ENCODE peak calls at places on chromosomes 1 and 21, in six cellular contexts. One of them, this sample, is unnamed.

GRCh38 chr1:181080543-181080942 is 8.0 kb upstream of the IER5 start:
- DNase-seq in CD8-positive, alpha-beta T cell: no peak
- DNase-seq in tibial nerve: no peak
- DNase-seq in breast epithelium: no peak
- DNase-seq in SK-N-SH: no peak
- DNase-seq in RWPE1: no peak
- DNase-seq in this sample: no peak

GRCh38 chr21:44994581-44995171 is 54.8 kb downstream of the SLX9 start:
- DNase-seq in CD8-positive, alpha-beta T cell: no peak
- DNase-seq in tibial nerve: no peak
- DNase-seq in breast epithelium: peak; percentile 94
- DNase-seq in SK-N-SH: no peak
- DNase-seq in RWPE1: no peak
- DNase-seq in this sample: no peak

GRCh38 chr1:116910379-116911165 is 856 bp downstream of the PTGFRN start:
- DNase-seq in CD8-positive, alpha-beta T cell: peak; percentile 69
- DNase-seq in tibial nerve: peak; percentile 16
- DNase-seq in breast epithelium: peak; percentile 40
- DNase-seq in SK-N-SH: peak; percentile 41
- DNase-seq in RWPE1: peak; percentile 41
- DNase-seq in this sample: peak; percentile 78

GRCh38 chr1:234612352-234613127 is 2.6 kb upstream of the IRF2BP2 start:
- DNase-seq in CD8-positive, alpha-beta T cell: peak; percentile 79
- DNase-seq in tibial nerve: peak; percentile 82
- DNase-seq in breast epithelium: peak; percentile 94
- DNase-seq in SK-N-SH: peak; percentile 73
- DNase-seq in RWPE1: peak; percentile 93
- DNase-seq in this sample: peak; percentile 68

GRCh38 chr1:202710070-202711025 is at the start of gene SYT2:
- DNase-seq in CD8-positive, alpha-beta T cell: no peak
- DNase-seq in tibial nerve: no peak
- DNase-seq in breast epithelium: no peak
- DNase-seq in SK-N-SH: peak; percentile 88
- DNase-seq in RWPE1: no peak
- DNase-seq in this sample: peak; percentile 85

GRCh38 chr1:43822040-43822439 is 111.6 kb upstream of the ARTN start:
- DNase-seq in CD8-positive, alpha-beta T cell: no peak
- DNase-seq in tibial nerve: no peak
- DNase-seq in breast epithelium: peak; percentile 54
- DNase-seq in SK-N-SH: no peak
- DNase-seq in RWPE1: peak; percentile 93
- DNase-seq in this sample: no peak

GRCh38 chr1:165884690-165885304 is 57.4 kb downstream of the UCK2 start:
- DNase-seq in CD8-positive, alpha-beta T cell: no peak
- DNase-seq in tibial nerve: no peak
- DNase-seq in breast epithelium: no peak
- DNase-seq in SK-N-SH: no peak
- DNase-seq in RWPE1: no peak
- DNase-seq in this sample: no peak

GRCh38 chr1:192598589-192598988 is 23.0 kb downstream of the RGS1 start:
- DNase-seq in CD8-positive, alpha-beta T cell: no peak
- DNase-seq in tibial nerve: no peak
- DNase-seq in breast epithelium: no peak
- DNase-seq in SK-N-SH: no peak
- DNase-seq in RWPE1: no peak
- DNase-seq in this sample: no peak

GRCh38 chr1:71693581-71693980 is 588.8 kb downstream of the NEGR1 start:
- DNase-seq in CD8-positive, alpha-beta T cell: no peak
- DNase-seq in tibial nerve: no peak
- DNase-seq in breast epithelium: no peak
- DNase-seq in SK-N-SH: no peak
- DNase-seq in RWPE1: no peak
- DNase-seq in this sample: no peak

GRCh38 chr1:209491496-209491895 is 92.0 kb upstream of the CAMK1G start:
- DNase-seq in CD8-positive, alpha-beta T cell: no peak
- DNase-seq in tibial nerve: no peak
- DNase-seq in breast epithelium: no peak
- DNase-seq in SK-N-SH: no peak
- DNase-seq in RWPE1: no peak
- DNase-seq in this sample: peak; percentile 59

GRCh38 chr1:192892934-192893333 is 84.1 kb downstream of the RGS2 start:
- DNase-seq in CD8-positive, alpha-beta T cell: no peak
- DNase-seq in tibial nerve: no peak
- DNase-seq in breast epithelium: no peak
- DNase-seq in SK-N-SH: no peak
- DNase-seq in RWPE1: peak; percentile 31
- DNase-seq in this sample: no peak

GRCh38 chr1:182718311-182718710 is 33.9 kb upstream of the RGS8 start:
- DNase-seq in CD8-positive, alpha-beta T cell: no peak
- DNase-seq in tibial nerve: no peak
- DNase-seq in breast epithelium: no peak
- DNase-seq in SK-N-SH: no peak
- DNase-seq in RWPE1: no peak
- DNase-seq in this sample: no peak
- TF ChIP-seq CTCF in CD8-positive, alpha-beta T cell: no peak
- TF ChIP-seq CTCF in tibial nerve: no peak
- TF ChIP-seq CTCF in breast epithelium: no peak
- TF ChIP-seq CTCF in SK-N-SH: no peak
- TF ChIP-seq CTCF in RWPE1: no peak
- TF ChIP-seq CTCF in this sample: peak; percentile 53

GRCh38 chr1:5916572-5917280 is 75.5 kb downstream of the NPHP4 start:
- DNase-seq in CD8-positive, alpha-beta T cell: no peak
- DNase-seq in tibial nerve: no peak
- DNase-seq in breast epithelium: no peak
- DNase-seq in SK-N-SH: no peak
- DNase-seq in RWPE1: no peak
- DNase-seq in this sample: no peak
- H3K27ac ChIP-seq in CD8-positive, alpha-beta T cell: no peak overlapping the region
- H3K27ac ChIP-seq in tibial nerve: no peak overlapping the region
- H3K27ac ChIP-seq in breast epithelium: no peak overlapping the region
- H3K27ac ChIP-seq in SK-N-SH: no peak overlapping the region
- H3K27ac ChIP-seq in RWPE1: no peak overlapping the region
- H3K27ac ChIP-seq in this sample: no peak overlapping the region

GRCh38 chr1:161763522-161764098 is 2.5 kb upstream of the ATF6 start:
- DNase-seq in CD8-positive, alpha-beta T cell: peak; percentile 60
- DNase-seq in tibial nerve: no peak
- DNase-seq in breast epithelium: no peak
- DNase-seq in SK-N-SH: peak; percentile 20
- DNase-seq in RWPE1: peak; percentile 28
- DNase-seq in this sample: peak; percentile 73
- TF ChIP-seq CTCF in CD8-positive, alpha-beta T cell: peak; percentile 75
- TF ChIP-seq CTCF in tibial nerve: peak; percentile 13
- TF ChIP-seq CTCF in breast epithelium: no peak
- TF ChIP-seq CTCF in SK-N-SH: peak; percentile 65
- TF ChIP-seq CTCF in RWPE1: peak; percentile 43
- TF ChIP-seq CTCF in this sample: peak; percentile 83

DNA sequence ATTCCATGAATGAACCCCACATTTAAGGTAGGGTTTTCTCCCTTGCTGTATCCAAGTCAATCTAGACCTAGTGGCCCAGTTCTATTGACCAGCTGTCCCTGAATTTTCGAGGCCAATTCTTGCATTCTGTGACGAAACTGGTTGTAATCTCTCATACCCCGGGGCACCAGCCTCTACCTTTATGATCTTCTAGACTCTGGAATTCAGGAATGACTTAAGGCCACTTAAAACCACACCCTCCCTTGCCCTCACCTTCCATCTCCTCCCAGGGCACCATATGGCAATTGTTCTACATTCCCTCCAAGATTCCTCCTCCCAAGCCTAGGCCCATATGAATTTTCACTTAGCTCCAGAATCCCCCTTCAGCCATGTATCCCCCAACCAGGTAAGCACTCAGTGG is 48.9 kb downstream of the RHOU start:
- DNase-seq in CD8-positive, alpha-beta T cell: no peak
- DNase-seq in tibial nerve: no peak
- DNase-seq in breast epithelium: no peak
- DNase-seq in SK-N-SH: no peak
- DNase-seq in RWPE1: no peak
- DNase-seq in this sample: no peak
- H3K27ac ChIP-seq in CD8-positive, alpha-beta T cell: no peak overlapping the region
- H3K27ac ChIP-seq in tibial nerve: no peak overlapping the region
- H3K27ac ChIP-seq in breast epithelium: no peak overlapping the region
- H3K27ac ChIP-seq in SK-N-SH: no peak overlapping the region
- H3K27ac ChIP-seq in RWPE1: no peak overlapping the region
- H3K27ac ChIP-seq in this sample: no peak overlapping the region

GRCh38 chr1:155131285-155131684 is 3.6 kb downstream of the EFNA1 start:
- DNase-seq in CD8-positive, alpha-beta T cell: no peak
- DNase-seq in tibial nerve: no peak
- DNase-seq in breast epithelium: no peak
- DNase-seq in SK-N-SH: no peak
- DNase-seq in RWPE1: no peak
- DNase-seq in this sample: no peak

GRCh38 chr1:155134322-155134721 is 1.3 kb upstream of the SLC50A1 start:
- DNase-seq in CD8-positive, alpha-beta T cell: no peak
- DNase-seq in tibial nerve: no peak
- DNase-seq in breast epithelium: no peak
- DNase-seq in SK-N-SH: no peak
- DNase-seq in RWPE1: no peak
- DNase-seq in this sample: no peak

GRCh38 chr1:155130272-155131006 is 2.8 kb downstream of the EFNA1 start:
- DNase-seq in CD8-positive, alpha-beta T cell: no peak
- DNase-seq in tibial nerve: no peak
- DNase-seq in breast epithelium: no peak
- DNase-seq in SK-N-SH: no peak
- DNase-seq in RWPE1: no peak
- DNase-seq in this sample: no peak

GRCh38 chr1:155133799-155134281 is 1.8 kb upstream of the SLC50A1 start:
- DNase-seq in CD8-positive, alpha-beta T cell: no peak
- DNase-seq in tibial nerve: no peak
- DNase-seq in breast epithelium: no peak
- DNase-seq in SK-N-SH: no peak
- DNase-seq in RWPE1: no peak
- DNase-seq in this sample: no peak

DNA sequence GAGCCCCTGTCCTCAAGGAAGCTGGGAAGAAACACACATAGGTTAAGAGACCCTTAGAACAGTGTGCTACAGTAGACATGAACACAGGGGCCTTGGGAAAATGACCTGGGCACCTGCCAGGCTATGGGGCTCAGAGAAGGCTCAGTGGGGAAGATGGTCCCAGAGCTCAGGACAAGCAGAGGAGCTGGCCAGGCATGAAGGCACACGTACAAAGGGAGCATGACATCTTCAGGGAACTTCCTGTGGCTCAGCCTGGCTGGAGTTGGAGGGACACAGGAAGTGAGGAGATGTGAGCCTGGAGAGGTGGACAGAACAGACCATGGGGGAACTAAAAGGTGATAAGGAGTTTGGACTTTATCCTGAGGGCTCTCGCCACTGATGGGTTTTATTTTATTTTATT is 3.8 kb upstream of the SLC50A1 start:
- DNase-seq in CD8-positive, alpha-beta T cell: no peak
- DNase-seq in tibial nerve: no peak
- DNase-seq in breast epithelium: no peak
- DNase-seq in SK-N-SH: no peak
- DNase-seq in RWPE1: no peak
- DNase-seq in this sample: no peak
- TF ChIP-seq CTCF in CD8-positive, alpha-beta T cell: no peak
- TF ChIP-seq CTCF in tibial nerve: no peak
- TF ChIP-seq CTCF in breast epithelium: no peak
- TF ChIP-seq CTCF in SK-N-SH: no peak
- TF ChIP-seq CTCF in RWPE1: no peak
- TF ChIP-seq CTCF in this sample: no peak

DNA sequence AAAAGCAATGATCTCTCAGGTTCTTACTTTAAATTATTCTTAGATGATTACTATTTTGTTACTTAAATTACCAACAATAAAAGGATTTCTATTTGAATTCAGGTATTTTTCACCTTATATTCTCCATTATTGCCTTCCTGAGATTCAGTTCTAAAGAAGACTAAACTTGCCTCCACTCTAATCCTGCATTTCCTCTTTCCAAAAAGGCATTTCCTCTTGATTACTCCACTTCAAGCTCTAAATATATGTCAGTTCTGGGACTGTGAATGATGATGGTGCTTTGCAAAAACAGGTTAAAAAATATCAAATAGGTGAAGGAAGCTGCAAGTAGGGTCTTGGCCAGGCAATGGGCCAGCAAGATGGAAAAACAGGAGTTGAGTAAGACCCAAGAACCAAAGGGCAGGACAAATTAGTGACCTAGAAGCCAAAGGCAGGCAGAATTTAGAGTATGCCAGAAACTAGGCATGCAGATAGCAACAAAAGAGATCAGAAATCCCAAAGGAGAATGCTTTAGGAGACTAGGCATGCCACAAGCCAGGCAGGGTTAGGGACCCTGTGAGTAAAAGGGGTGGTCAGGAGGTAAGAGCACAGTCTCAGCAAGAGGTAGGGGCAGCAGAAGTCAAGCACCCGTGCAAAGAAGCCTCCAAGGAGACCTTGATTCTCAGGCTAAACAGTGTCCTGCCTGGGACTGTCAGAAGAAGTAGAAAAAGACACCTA is 11.3 kb upstream of the DIPK1A start:
- DNase-seq in CD8-positive, alpha-beta T cell: no peak
- DNase-seq in tibial nerve: no peak
- DNase-seq in breast epithelium: no peak
- DNase-seq in SK-N-SH: no peak
- DNase-seq in RWPE1: no peak
- DNase-seq in this sample: no peak
- H3K27ac ChIP-seq in CD8-positive, alpha-beta T cell: no peak overlapping the region
- H3K27ac ChIP-seq in tibial nerve: no peak overlapping the region
- H3K27ac ChIP-seq in breast epithelium: no peak overlapping the region
- H3K27ac ChIP-seq in SK-N-SH: no peak overlapping the region
- H3K27ac ChIP-seq in RWPE1: peak overlapping the region; percentile 81
- H3K27ac ChIP-seq in this sample: no peak overlapping the region

GRCh38 chr1:76868154-76868882 is 1.0 kb downstream of the ST6GALNAC5 start:
- DNase-seq in CD8-positive, alpha-beta T cell: no peak
- DNase-seq in tibial nerve: no peak
- DNase-seq in breast epithelium: no peak
- DNase-seq in SK-N-SH: peak; percentile 88
- DNase-seq in RWPE1: peak; percentile 22
- DNase-seq in this sample: peak; percentile 88
- TF ChIP-seq CTCF in CD8-positive, alpha-beta T cell: no peak
- TF ChIP-seq CTCF in tibial nerve: peak; percentile 51
- TF ChIP-seq CTCF in breast epithelium: no peak
- TF ChIP-seq CTCF in SK-N-SH: peak; percentile 48
- TF ChIP-seq CTCF in RWPE1: peak; percentile 10
- TF ChIP-seq CTCF in this sample: peak; percentile 72

DNA sequence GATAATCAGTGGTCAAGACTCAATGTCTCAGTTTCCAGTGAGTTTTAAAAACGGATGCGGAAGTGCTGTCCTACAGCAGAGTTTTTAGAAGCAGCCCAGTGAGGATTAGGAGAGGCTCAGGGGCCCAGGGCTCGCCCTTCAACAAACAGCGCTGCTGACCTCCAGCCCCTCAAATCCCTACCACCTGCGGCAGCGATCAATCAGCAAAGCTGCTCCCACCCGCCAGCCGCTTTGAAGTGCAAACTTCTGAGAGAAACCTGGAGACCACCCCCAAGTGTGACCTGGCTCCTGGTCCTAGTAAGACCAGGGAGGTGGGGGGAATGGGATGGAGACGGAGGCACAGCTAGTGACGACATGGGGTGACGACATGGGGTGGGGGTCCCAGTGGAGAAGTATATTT is 14.4 kb downstream of the ZBTB17 start:
- DNase-seq in CD8-positive, alpha-beta T cell: no peak
- DNase-seq in tibial nerve: no peak
- DNase-seq in breast epithelium: no peak
- DNase-seq in SK-N-SH: no peak
- DNase-seq in RWPE1: no peak
- DNase-seq in this sample: peak; percentile 86
- H3K27ac ChIP-seq in CD8-positive, alpha-beta T cell: no peak overlapping the region
- H3K27ac ChIP-seq in tibial nerve: no peak overlapping the region
- H3K27ac ChIP-seq in breast epithelium: no peak overlapping the region
- H3K27ac ChIP-seq in SK-N-SH: no peak overlapping the region
- H3K27ac ChIP-seq in RWPE1: peak overlapping the region; percentile 23
- H3K27ac ChIP-seq in this sample: no peak overlapping the region